ENCODE peak calls at places on chromosomes 16 and 17, in nine cellular contexts. One of them, this sample, is unnamed.

GRCh38 chr17:14688134-14688533 is 387.3 kb downstream of the HS3ST3B1 start:
- DNase-seq in endothelial cell of umbilical vein: no peak
- DNase-seq in bronchial epithelial cell: peak; percentile 5
- DNase-seq in AG04450: no peak
- DNase-seq in mucosa of descending colon: no peak
- DNase-seq in progenitor cell of endocrine pancreas: no peak
- DNase-seq in keratinocyte: no peak
- DNase-seq in type B pancreatic cell: no peak
- DNase-seq in pancreas: no peak
- DNase-seq in this sample: no peak

GRCh38 chr17:37608369-37609169 is 649 bp downstream of the SYNRG start:
- DNase-seq in progenitor cell of endocrine pancreas: peak; percentile 64
- DNase-seq in endothelial cell of umbilical vein: peak; percentile 77
- DNase-seq in AG04450: no peak
- DNase-seq in mucosa of descending colon: no peak
- DNase-seq in pancreas: no peak
- DNase-seq in keratinocyte: no peak
- DNase-seq in type B pancreatic cell: no peak
- DNase-seq in bronchial epithelial cell: peak; percentile 28
- DNase-seq in this sample: peak; percentile 28

GRCh38 chr16:55466209-55466608 is 12.8 kb upstream of the MMP2 start:
- DNase-seq in endothelial cell of umbilical vein: no peak
- DNase-seq in AG04450: no peak
- DNase-seq in keratinocyte: no peak
- DNase-seq in type B pancreatic cell: no peak
- DNase-seq in progenitor cell of endocrine pancreas: no peak
- DNase-seq in bronchial epithelial cell: no peak
- DNase-seq in pancreas: no peak
- DNase-seq in mucosa of descending colon: no peak
- DNase-seq in this sample: no peak

GRCh38 chr16:78194948-78195347 is 95.5 kb downstream of the WWOX start:
- DNase-seq in progenitor cell of endocrine pancreas: no peak
- DNase-seq in AG04450: no peak
- DNase-seq in type B pancreatic cell: no peak
- DNase-seq in endothelial cell of umbilical vein: no peak
- DNase-seq in pancreas: no peak
- DNase-seq in bronchial epithelial cell: no peak
- DNase-seq in mucosa of descending colon: no peak
- DNase-seq in keratinocyte: no peak
- DNase-seq in this sample: no peak

GRCh38 chr17:41001795-41002194 is 2.1 kb upstream of the KRTAP3-2 start:
- DNase-seq in pancreas: no peak
- DNase-seq in AG04450: no peak
- DNase-seq in type B pancreatic cell: no peak
- DNase-seq in progenitor cell of endocrine pancreas: no peak
- DNase-seq in bronchial epithelial cell: no peak
- DNase-seq in keratinocyte: no peak
- DNase-seq in endothelial cell of umbilical vein: no peak
- DNase-seq in mucosa of descending colon: no peak
- DNase-seq in this sample: no peak

GRCh38 chr17:60371818-60372510 is 20.0 kb downstream of the USP32 start:
- DNase-seq in endothelial cell of umbilical vein: no peak
- DNase-seq in type B pancreatic cell: no peak
- DNase-seq in keratinocyte: no peak
- DNase-seq in bronchial epithelial cell: peak; percentile 67
- DNase-seq in progenitor cell of endocrine pancreas: no peak
- DNase-seq in mucosa of descending colon: no peak
- DNase-seq in pancreas: no peak
- DNase-seq in AG04450: no peak
- DNase-seq in this sample: no peak

GRCh38 chr16:70703041-70703834 is 17.4 kb upstream of the MTSS2 start:
- DNase-seq in endothelial cell of umbilical vein: no peak
- DNase-seq in AG04450: peak; percentile 84
- DNase-seq in bronchial epithelial cell: peak; percentile 52
- DNase-seq in type B pancreatic cell: no peak
- DNase-seq in progenitor cell of endocrine pancreas: no peak
- DNase-seq in mucosa of descending colon: no peak
- DNase-seq in keratinocyte: no peak
- DNase-seq in pancreas: peak; percentile 32
- DNase-seq in this sample: no peak

GRCh38 chr17:41419712-41420111 is 4.7 kb downstream of the KRT37 start:
- DNase-seq in mucosa of descending colon: no peak
- DNase-seq in keratinocyte: no peak
- DNase-seq in progenitor cell of endocrine pancreas: no peak
- DNase-seq in type B pancreatic cell: no peak
- DNase-seq in pancreas: no peak
- DNase-seq in bronchial epithelial cell: peak; percentile 46
- DNase-seq in endothelial cell of umbilical vein: no peak
- DNase-seq in AG04450: no peak
- DNase-seq in this sample: no peak

GRCh38 chr16:81997738-81998137 is 13.5 kb downstream of the SDR42E1 start:
- DNase-seq in endothelial cell of umbilical vein: peak; percentile 90
- DNase-seq in pancreas: no peak
- DNase-seq in progenitor cell of endocrine pancreas: no peak
- DNase-seq in AG04450: peak; percentile 11
- DNase-seq in type B pancreatic cell: no peak
- DNase-seq in keratinocyte: no peak
- DNase-seq in mucosa of descending colon: no peak
- DNase-seq in bronchial epithelial cell: peak; percentile 90
- DNase-seq in this sample: no peak

GRCh38 chr16:81995651-81996050 is 15.6 kb downstream of the SDR42E1 start:
- DNase-seq in endothelial cell of umbilical vein: peak; percentile 77
- DNase-seq in keratinocyte: no peak
- DNase-seq in bronchial epithelial cell: peak; percentile 37
- DNase-seq in pancreas: no peak
- DNase-seq in type B pancreatic cell: no peak
- DNase-seq in AG04450: no peak
- DNase-seq in mucosa of descending colon: no peak
- DNase-seq in progenitor cell of endocrine pancreas: no peak
- DNase-seq in this sample: no peak

GRCh38 chr16:81996664-81997529 is 14.4 kb downstream of the SDR42E1 start:
- DNase-seq in mucosa of descending colon: no peak
- DNase-seq in keratinocyte: no peak
- DNase-seq in progenitor cell of endocrine pancreas: no peak
- DNase-seq in bronchial epithelial cell: peak; percentile 72
- DNase-seq in type B pancreatic cell: no peak
- DNase-seq in AG04450: no peak
- DNase-seq in endothelial cell of umbilical vein: peak; percentile 90
- DNase-seq in pancreas: no peak
- DNase-seq in this sample: no peak

DNA sequence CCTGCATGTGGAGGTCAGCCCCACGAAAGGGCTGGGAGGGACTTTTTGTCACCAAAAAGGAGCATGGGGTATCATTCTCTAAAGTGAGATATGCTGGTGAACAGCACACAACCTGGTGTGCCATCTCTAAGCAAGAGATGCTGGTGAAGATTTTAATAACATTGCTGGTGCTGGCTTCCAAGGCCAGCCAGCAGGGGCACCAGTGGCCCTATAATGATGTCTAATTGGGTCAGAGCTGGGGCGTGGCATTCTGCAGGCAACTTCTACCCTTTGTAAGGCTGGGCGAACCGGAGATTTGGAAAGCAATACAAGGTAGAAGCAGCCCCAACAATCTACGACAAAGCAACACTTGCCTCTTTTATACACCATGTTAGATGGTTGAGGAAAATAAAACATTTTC is 16.8 kb downstream of the SDR42E1 start:
- DNase-seq in keratinocyte: no peak
- DNase-seq in pancreas: no peak
- DNase-seq in bronchial epithelial cell: no peak
- DNase-seq in progenitor cell of endocrine pancreas: no peak
- DNase-seq in endothelial cell of umbilical vein: no peak
- DNase-seq in type B pancreatic cell: no peak
- DNase-seq in AG04450: no peak
- DNase-seq in mucosa of descending colon: no peak
- DNase-seq in this sample: no peak
- TF ChIP-seq CTCF in keratinocyte: peak; percentile 52
- TF ChIP-seq CTCF in pancreas: no peak
- TF ChIP-seq CTCF in bronchial epithelial cell: peak; percentile 28
- TF ChIP-seq CTCF in progenitor cell of endocrine pancreas: no peak
- TF ChIP-seq CTCF in endothelial cell of umbilical vein: peak; percentile 27
- TF ChIP-seq CTCF in type B pancreatic cell: peak; percentile 24
- TF ChIP-seq CTCF in AG04450: no peak
- TF ChIP-seq CTCF in mucosa of descending colon: no peak
- TF ChIP-seq CTCF in this sample: no peak

GRCh38 chr17:31907342-31907975 is 6.0 kb upstream of the UTP6 start:
- DNase-seq in mucosa of descending colon: no peak
- DNase-seq in AG04450: peak; percentile 21
- DNase-seq in keratinocyte: no peak
- DNase-seq in bronchial epithelial cell: peak; percentile 18
- DNase-seq in endothelial cell of umbilical vein: peak; percentile 78
- DNase-seq in pancreas: peak; percentile 15
- DNase-seq in progenitor cell of endocrine pancreas: no peak
- DNase-seq in type B pancreatic cell: no peak
- DNase-seq in this sample: no peak

GRCh38 chr17:31903401-31903800 is 1.9 kb upstream of the UTP6 start:
- DNase-seq in pancreas: no peak
- DNase-seq in endothelial cell of umbilical vein: no peak
- DNase-seq in AG04450: no peak
- DNase-seq in progenitor cell of endocrine pancreas: no peak
- DNase-seq in bronchial epithelial cell: no peak
- DNase-seq in keratinocyte: no peak
- DNase-seq in type B pancreatic cell: no peak
- DNase-seq in mucosa of descending colon: no peak
- DNase-seq in this sample: no peak

GRCh38 chr17:31900877-31901276 is 631 bp downstream of the UTP6 start:
- DNase-seq in type B pancreatic cell: no peak
- DNase-seq in bronchial epithelial cell: peak; percentile 54
- DNase-seq in endothelial cell of umbilical vein: no peak
- DNase-seq in mucosa of descending colon: no peak
- DNase-seq in pancreas: no peak
- DNase-seq in AG04450: no peak
- DNase-seq in progenitor cell of endocrine pancreas: no peak
- DNase-seq in keratinocyte: no peak
- DNase-seq in this sample: no peak

GRCh38 chr17:31908386-31908785 is 6.9 kb upstream of the UTP6 start:
- DNase-seq in progenitor cell of endocrine pancreas: no peak
- DNase-seq in pancreas: no peak
- DNase-seq in keratinocyte: no peak
- DNase-seq in endothelial cell of umbilical vein: no peak
- DNase-seq in mucosa of descending colon: no peak
- DNase-seq in type B pancreatic cell: no peak
- DNase-seq in bronchial epithelial cell: no peak
- DNase-seq in AG04450: no peak
- DNase-seq in this sample: no peak

GRCh38 chr17:31902693-31903092 is 1.2 kb upstream of the UTP6 start:
- DNase-seq in keratinocyte: no peak
- DNase-seq in mucosa of descending colon: no peak
- DNase-seq in AG04450: no peak
- DNase-seq in bronchial epithelial cell: no peak
- DNase-seq in pancreas: no peak
- DNase-seq in endothelial cell of umbilical vein: no peak
- DNase-seq in progenitor cell of endocrine pancreas: no peak
- DNase-seq in type B pancreatic cell: no peak
- DNase-seq in this sample: peak; percentile 26
- TF ChIP-seq CTCF in keratinocyte: no peak
- TF ChIP-seq CTCF in mucosa of descending colon: no peak
- TF ChIP-seq CTCF in AG04450: no peak
- TF ChIP-seq CTCF in bronchial epithelial cell: no peak
- TF ChIP-seq CTCF in pancreas: no peak
- TF ChIP-seq CTCF in endothelial cell of umbilical vein: no peak
- TF ChIP-seq CTCF in progenitor cell of endocrine pancreas: no peak
- TF ChIP-seq CTCF in type B pancreatic cell: no peak
- TF ChIP-seq CTCF in this sample: no peak

GRCh38 chr17:17815436-17816200 is 21.2 kb downstream of the SREBF1 start:
- DNase-seq in progenitor cell of endocrine pancreas: no peak
- DNase-seq in type B pancreatic cell: no peak
- DNase-seq in bronchial epithelial cell: no peak
- DNase-seq in AG04450: no peak
- DNase-seq in keratinocyte: no peak
- DNase-seq in mucosa of descending colon: no peak
- DNase-seq in endothelial cell of umbilical vein: no peak
- DNase-seq in pancreas: no peak
- DNase-seq in this sample: no peak

GRCh38 chr17:17817552-17817947 is 19.2 kb downstream of the SREBF1 start:
- DNase-seq in bronchial epithelial cell: no peak
- DNase-seq in pancreas: no peak
- DNase-seq in mucosa of descending colon: no peak
- DNase-seq in progenitor cell of endocrine pancreas: no peak
- DNase-seq in endothelial cell of umbilical vein: no peak
- DNase-seq in AG04450: no peak
- DNase-seq in keratinocyte: no peak
- DNase-seq in type B pancreatic cell: no peak
- DNase-seq in this sample: no peak

GRCh38 chr17:17816240-17816814 is 20.5 kb downstream of the SREBF1 start:
- DNase-seq in type B pancreatic cell: no peak
- DNase-seq in pancreas: no peak
- DNase-seq in endothelial cell of umbilical vein: no peak
- DNase-seq in keratinocyte: no peak
- DNase-seq in AG04450: no peak
- DNase-seq in bronchial epithelial cell: no peak
- DNase-seq in mucosa of descending colon: no peak
- DNase-seq in progenitor cell of endocrine pancreas: no peak
- DNase-seq in this sample: no peak

GRCh38 chr17:17818088-17818526 is 18.7 kb downstream of the SREBF1 start:
- DNase-seq in pancreas: no peak
- DNase-seq in keratinocyte: no peak
- DNase-seq in endothelial cell of umbilical vein: no peak
- DNase-seq in progenitor cell of endocrine pancreas: no peak
- DNase-seq in mucosa of descending colon: peak; percentile 77
- DNase-seq in type B pancreatic cell: no peak
- DNase-seq in AG04450: no peak
- DNase-seq in bronchial epithelial cell: no peak
- DNase-seq in this sample: no peak

DNA sequence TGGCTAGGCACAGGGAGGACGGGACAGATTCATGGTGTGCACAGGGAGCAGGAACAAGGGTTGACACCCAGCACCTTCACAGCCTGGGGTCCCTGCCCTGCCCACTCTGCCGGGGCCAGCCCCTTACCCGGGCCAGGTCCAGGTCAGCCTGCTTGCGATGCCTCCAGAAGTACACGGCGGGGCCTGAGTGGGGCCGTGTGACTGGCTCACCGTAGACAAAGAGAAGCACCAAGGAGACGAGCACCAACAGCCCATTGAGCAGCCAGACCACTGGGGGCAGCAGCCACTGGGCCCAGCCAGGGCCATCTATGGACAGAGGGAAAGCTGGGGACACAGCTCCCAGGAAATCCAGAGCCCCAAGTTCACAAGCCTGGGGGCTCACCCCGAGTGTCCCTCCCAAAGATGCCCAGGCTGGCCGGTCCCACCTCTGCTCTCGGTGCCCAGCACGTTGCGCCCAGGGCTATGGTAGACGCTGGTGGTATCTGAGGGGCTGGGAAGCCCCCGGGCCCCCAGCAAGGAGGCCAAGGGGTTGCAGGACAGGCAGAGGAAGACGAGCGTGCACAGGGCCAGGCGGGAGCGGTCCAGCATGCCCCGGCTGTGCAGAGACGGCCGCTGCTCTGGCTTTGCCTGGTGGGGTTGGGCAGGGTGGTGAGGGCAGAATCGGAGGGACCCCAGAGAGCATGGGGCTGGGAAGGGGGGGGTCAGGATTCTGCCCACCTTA is 19.8 kb downstream of the SREBF1 start:
- DNase-seq in bronchial epithelial cell: no peak
- DNase-seq in endothelial cell of umbilical vein: no peak
- DNase-seq in keratinocyte: no peak
- DNase-seq in mucosa of descending colon: no peak
- DNase-seq in type B pancreatic cell: no peak
- DNase-seq in progenitor cell of endocrine pancreas: no peak
- DNase-seq in AG04450: no peak
- DNase-seq in pancreas: no peak
- DNase-seq in this sample: no peak
- TF ChIP-seq CTCF in bronchial epithelial cell: no peak
- TF ChIP-seq CTCF in endothelial cell of umbilical vein: no peak
- TF ChIP-seq CTCF in keratinocyte: no peak
- TF ChIP-seq CTCF in mucosa of descending colon: no peak
- TF ChIP-seq CTCF in type B pancreatic cell: peak; percentile 44
- TF ChIP-seq CTCF in progenitor cell of endocrine pancreas: no peak
- TF ChIP-seq CTCF in AG04450: peak; percentile 10
- TF ChIP-seq CTCF in pancreas: no peak
- TF ChIP-seq CTCF in this sample: no peak

DNA sequence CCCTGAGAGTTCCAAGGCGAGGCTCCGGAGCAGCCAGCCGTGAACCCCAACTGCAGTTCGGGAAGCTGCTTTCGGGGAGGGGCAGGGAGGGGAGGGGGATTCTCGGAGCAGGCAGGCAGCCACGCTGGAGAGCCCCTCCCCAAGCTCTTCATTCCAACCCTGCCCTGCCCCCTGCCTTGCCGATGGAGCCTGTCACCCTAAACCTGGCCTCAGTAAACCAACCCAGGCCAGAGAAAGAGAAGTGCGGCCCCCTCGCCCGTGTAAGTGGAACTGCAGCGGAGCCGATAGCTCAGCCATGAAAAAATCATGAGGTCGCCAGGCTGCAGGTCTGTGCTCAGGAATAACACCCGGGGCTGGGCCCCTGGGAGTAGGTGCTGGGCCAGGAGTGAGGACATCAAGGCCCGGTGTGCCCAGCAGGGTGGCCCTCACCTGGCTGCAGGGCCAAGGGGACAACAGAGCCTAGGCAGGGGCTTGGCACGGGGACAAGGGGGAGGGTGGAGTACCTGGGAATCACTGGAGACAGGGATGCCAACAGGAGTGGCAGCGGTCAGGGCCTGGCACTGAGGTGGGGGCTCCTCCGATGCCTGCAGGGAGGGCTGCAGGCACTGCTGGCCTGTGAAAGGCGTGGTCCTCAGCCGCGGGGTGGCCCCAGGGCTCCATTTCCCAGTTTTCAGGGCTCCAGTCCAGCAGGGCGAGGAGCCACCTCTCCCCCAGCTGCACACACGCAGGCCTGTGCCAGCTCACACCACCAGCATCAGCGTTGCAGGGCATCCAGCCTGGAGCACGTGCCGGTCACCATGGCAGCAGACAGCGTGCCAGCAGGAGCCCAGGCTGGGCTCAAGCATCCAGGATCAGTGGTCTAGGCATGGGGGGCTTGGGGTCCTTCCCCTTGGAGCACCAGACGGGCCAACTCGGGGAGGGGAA is 4.8 kb upstream of the FSCN2 start:
- DNase-seq in mucosa of descending colon: no peak
- DNase-seq in bronchial epithelial cell: no peak
- DNase-seq in AG04450: no peak
- DNase-seq in endothelial cell of umbilical vein: no peak
- DNase-seq in type B pancreatic cell: no peak
- DNase-seq in pancreas: peak; percentile 15
- DNase-seq in progenitor cell of endocrine pancreas: peak; percentile 44
- DNase-seq in keratinocyte: no peak
- DNase-seq in this sample: no peak
- TF ChIP-seq CTCF in mucosa of descending colon: no peak
- TF ChIP-seq CTCF in bronchial epithelial cell: peak; percentile 17
- TF ChIP-seq CTCF in AG04450: peak; percentile 49
- TF ChIP-seq CTCF in endothelial cell of umbilical vein: no peak
- TF ChIP-seq CTCF in type B pancreatic cell: peak; percentile 71
- TF ChIP-seq CTCF in pancreas: no peak
- TF ChIP-seq CTCF in progenitor cell of endocrine pancreas: peak; percentile 58
- TF ChIP-seq CTCF in keratinocyte: no peak
- TF ChIP-seq CTCF in this sample: no peak

This sample was measured in GM10248.